ENCODE peak calls at places on chromosomes 7 and 10, in eight cellular contexts. One of them, this sample, is unnamed.

GRCh38 chr10:122164815-122165491 is 106.1 kb upstream of the BTBD16 start:
- DNase-seq in NCI-H2081: peak
- DNase-seq in NCI-H446: no peak
- DNase-seq in stimulated activated naive B cell treated with anti-CD40 and anti-IgM and Interleukin-4, amounts not matched to agents 10 μg/mL and 1 μg/mL and 100 μg/mL, for 72 hours: no peak
- DNase-seq in NCI-H1048: no peak
- DNase-seq in NAMALWA: no peak
- DNase-seq in epithelial cell of proximal tubule: peak
- DNase-seq in HEK293T: no peak
- DNase-seq in this sample: no peak

GRCh38 chr7:155354371-155355048 is 56.8 kb downstream of the INSIG1 start:
- DNase-seq in NCI-H2081: no peak
- DNase-seq in NCI-H446: no peak
- DNase-seq in stimulated activated naive B cell treated with anti-CD40 and anti-IgM and Interleukin-4, amounts not matched to agents 10 μg/mL and 1 μg/mL and 100 μg/mL, for 72 hours: no peak
- DNase-seq in NCI-H1048: no peak
- DNase-seq in NAMALWA: no peak
- DNase-seq in epithelial cell of proximal tubule: no peak
- DNase-seq in HEK293T: no peak
- DNase-seq in this sample: no peak

GRCh38 chr10:88728107-88728763 is 22.2 kb downstream of the LIPK start:
- DNase-seq in NCI-H2081: no peak
- DNase-seq in NCI-H446: no peak
- DNase-seq in stimulated activated naive B cell treated with anti-CD40 and anti-IgM and Interleukin-4, amounts not matched to agents 10 μg/mL and 1 μg/mL and 100 μg/mL, for 72 hours: no peak
- DNase-seq in NCI-H1048: no peak
- DNase-seq in NAMALWA: peak
- DNase-seq in epithelial cell of proximal tubule: no peak
- DNase-seq in HEK293T: peak
- DNase-seq in this sample: no peak

GRCh38 chr10:91137822-91138221 is 82.6 kb upstream of the PCGF5 start:
- DNase-seq in NCI-H2081: no peak
- DNase-seq in NCI-H446: no peak
- DNase-seq in stimulated activated naive B cell treated with anti-CD40 and anti-IgM and Interleukin-4, amounts not matched to agents 10 μg/mL and 1 μg/mL and 100 μg/mL, for 72 hours: no peak
- DNase-seq in NCI-H1048: no peak
- DNase-seq in NAMALWA: no peak
- DNase-seq in epithelial cell of proximal tubule: no peak
- DNase-seq in HEK293T: no peak
- DNase-seq in this sample: no peak

GRCh38 chr7:42770106-42770505 is 141.8 kb downstream of the C7orf25 start:
- DNase-seq in NCI-H2081: no peak
- DNase-seq in NCI-H446: no peak
- DNase-seq in stimulated activated naive B cell treated with anti-CD40 and anti-IgM and Interleukin-4, amounts not matched to agents 10 μg/mL and 1 μg/mL and 100 μg/mL, for 72 hours: no peak
- DNase-seq in NCI-H1048: no peak
- DNase-seq in NAMALWA: no peak
- DNase-seq in epithelial cell of proximal tubule: no peak
- DNase-seq in HEK293T: no peak
- DNase-seq in this sample: no peak

GRCh38 chr7:72099784-72100183 is 312.4 kb downstream of the CALN1 start:
- DNase-seq in NCI-H2081: no peak
- DNase-seq in NCI-H446: no peak
- DNase-seq in stimulated activated naive B cell treated with anti-CD40 and anti-IgM and Interleukin-4, amounts not matched to agents 10 μg/mL and 1 μg/mL and 100 μg/mL, for 72 hours: no peak
- DNase-seq in NCI-H1048: no peak
- DNase-seq in NAMALWA: no peak
- DNase-seq in epithelial cell of proximal tubule: no peak
- DNase-seq in HEK293T: no peak
- DNase-seq in this sample: no peak

GRCh38 chr10:104589431-104589830 is 51.7 kb upstream of the SORCS3 start:
- DNase-seq in NCI-H2081: no peak
- DNase-seq in NCI-H446: no peak
- DNase-seq in stimulated activated naive B cell treated with anti-CD40 and anti-IgM and Interleukin-4, amounts not matched to agents 10 μg/mL and 1 μg/mL and 100 μg/mL, for 72 hours: no peak
- DNase-seq in NCI-H1048: no peak
- DNase-seq in NAMALWA: no peak
- DNase-seq in epithelial cell of proximal tubule: no peak
- DNase-seq in HEK293T: no peak
- DNase-seq in this sample: no peak

GRCh38 chr10:124171561-124171960 is 78.2 kb upstream of the CHST15 start:
- DNase-seq in NCI-H2081: no peak
- DNase-seq in NCI-H446: no peak
- DNase-seq in stimulated activated naive B cell treated with anti-CD40 and anti-IgM and Interleukin-4, amounts not matched to agents 10 μg/mL and 1 μg/mL and 100 μg/mL, for 72 hours: no peak
- DNase-seq in NCI-H1048: no peak
- DNase-seq in NAMALWA: no peak
- DNase-seq in epithelial cell of proximal tubule: no peak
- DNase-seq in HEK293T: no peak
- DNase-seq in this sample: no peak

GRCh38 chr7:101308245-101309085 is 13.1 kb downstream of the IFT22 start:
- DNase-seq in NCI-H2081: peak
- DNase-seq in NCI-H446: peak
- DNase-seq in stimulated activated naive B cell treated with anti-CD40 and anti-IgM and Interleukin-4, amounts not matched to agents 10 μg/mL and 1 μg/mL and 100 μg/mL, for 72 hours: peak
- DNase-seq in NCI-H1048: peak
- DNase-seq in NAMALWA: peak
- DNase-seq in epithelial cell of proximal tubule: no peak
- DNase-seq in HEK293T: peak
- DNase-seq in this sample: no peak

GRCh38 chr7:151429555-151430331 is 10.2 kb downstream of the CRYGN start:
- DNase-seq in NCI-H2081: peak
- DNase-seq in NCI-H446: no peak
- DNase-seq in stimulated activated naive B cell treated with anti-CD40 and anti-IgM and Interleukin-4, amounts not matched to agents 10 μg/mL and 1 μg/mL and 100 μg/mL, for 72 hours: no peak
- DNase-seq in NCI-H1048: no peak
- DNase-seq in NAMALWA: peak
- DNase-seq in epithelial cell of proximal tubule: no peak
- DNase-seq in HEK293T: no peak
- DNase-seq in this sample: no peak

GRCh38 chr7:8822595-8822994 is 389.2 kb downstream of the NXPH1 start:
- DNase-seq in NCI-H2081: no peak
- DNase-seq in NCI-H446: no peak
- DNase-seq in stimulated activated naive B cell treated with anti-CD40 and anti-IgM and Interleukin-4, amounts not matched to agents 10 μg/mL and 1 μg/mL and 100 μg/mL, for 72 hours: no peak
- DNase-seq in NCI-H1048: no peak
- DNase-seq in NAMALWA: no peak
- DNase-seq in epithelial cell of proximal tubule: no peak
- DNase-seq in HEK293T: no peak
- DNase-seq in this sample: no peak

GRCh38 chr10:3375505-3375904 is 202.9 kb upstream of the PITRM1 start:
- DNase-seq in NCI-H2081: no peak
- DNase-seq in NCI-H446: no peak
- DNase-seq in stimulated activated naive B cell treated with anti-CD40 and anti-IgM and Interleukin-4, amounts not matched to agents 10 μg/mL and 1 μg/mL and 100 μg/mL, for 72 hours: no peak
- DNase-seq in NCI-H1048: no peak
- DNase-seq in NAMALWA: no peak
- DNase-seq in epithelial cell of proximal tubule: no peak
- DNase-seq in HEK293T: no peak
- DNase-seq in this sample: no peak

GRCh38 chr7:156101355-156101754 is 289.1 kb upstream of the SHH start:
- DNase-seq in NCI-H2081: no peak
- DNase-seq in NCI-H446: no peak
- DNase-seq in stimulated activated naive B cell treated with anti-CD40 and anti-IgM and Interleukin-4, amounts not matched to agents 10 μg/mL and 1 μg/mL and 100 μg/mL, for 72 hours: no peak
- DNase-seq in NCI-H1048: no peak
- DNase-seq in NAMALWA: no peak
- DNase-seq in epithelial cell of proximal tubule: no peak
- DNase-seq in HEK293T: no peak
- DNase-seq in this sample: no peak

GRCh38 chr10:5449227-5449626 is 36.9 kb downstream of the NET1 start:
- DNase-seq in NCI-H2081: no peak
- DNase-seq in NCI-H446: no peak
- DNase-seq in stimulated activated naive B cell treated with anti-CD40 and anti-IgM and Interleukin-4, amounts not matched to agents 10 μg/mL and 1 μg/mL and 100 μg/mL, for 72 hours: no peak
- DNase-seq in NCI-H1048: no peak
- DNase-seq in NAMALWA: no peak
- DNase-seq in epithelial cell of proximal tubule: no peak
- DNase-seq in HEK293T: no peak
- DNase-seq in this sample: no peak

GRCh38 chr7:4700577-4701235 is 18.6 kb downstream of the FOXK1 start:
- DNase-seq in NCI-H2081: no peak
- DNase-seq in NCI-H446: no peak
- DNase-seq in stimulated activated naive B cell treated with anti-CD40 and anti-IgM and Interleukin-4, amounts not matched to agents 10 μg/mL and 1 μg/mL and 100 μg/mL, for 72 hours: no peak
- DNase-seq in NCI-H1048: no peak
- DNase-seq in NAMALWA: no peak
- DNase-seq in epithelial cell of proximal tubule: no peak
- DNase-seq in HEK293T: no peak
- DNase-seq in this sample: no peak

GRCh38 chr7:107044347-107045194 is at the start of gene PRKAR2B:
- DNase-seq in NCI-H2081: peak
- DNase-seq in NCI-H446: peak
- DNase-seq in stimulated activated naive B cell treated with anti-CD40 and anti-IgM and Interleukin-4, amounts not matched to agents 10 μg/mL and 1 μg/mL and 100 μg/mL, for 72 hours: peak
- DNase-seq in NCI-H1048: peak
- DNase-seq in NAMALWA: peak
- DNase-seq in epithelial cell of proximal tubule: no peak
- DNase-seq in HEK293T: peak
- DNase-seq in this sample: peak

GRCh38 chr10:100969175-100970075 is at the start of gene SEMA4G:
- DNase-seq in NCI-H2081: no peak
- DNase-seq in NCI-H446: peak
- DNase-seq in stimulated activated naive B cell treated with anti-CD40 and anti-IgM and Interleukin-4, amounts not matched to agents 10 μg/mL and 1 μg/mL and 100 μg/mL, for 72 hours: peak
- DNase-seq in NCI-H1048: no peak
- DNase-seq in NAMALWA: peak
- DNase-seq in epithelial cell of proximal tubule: no peak
- DNase-seq in HEK293T: peak
- DNase-seq in this sample: peak

GRCh38 chr7:44244282-44244681 is 43.5 kb downstream of the YKT6 start:
- DNase-seq in NCI-H2081: no peak
- DNase-seq in NCI-H446: no peak
- DNase-seq in stimulated activated naive B cell treated with anti-CD40 and anti-IgM and Interleukin-4, amounts not matched to agents 10 μg/mL and 1 μg/mL and 100 μg/mL, for 72 hours: peak
- DNase-seq in NCI-H1048: no peak
- DNase-seq in NAMALWA: peak
- DNase-seq in epithelial cell of proximal tubule: no peak
- DNase-seq in HEK293T: peak
- DNase-seq in this sample: peak

GRCh38 chr7:8177109-8177933 is 84.6 kb downstream of the ICA1 start:
- DNase-seq in NCI-H2081: no peak
- DNase-seq in NCI-H446: no peak
- DNase-seq in stimulated activated naive B cell treated with anti-CD40 and anti-IgM and Interleukin-4, amounts not matched to agents 10 μg/mL and 1 μg/mL and 100 μg/mL, for 72 hours: peak
- DNase-seq in NCI-H1048: no peak
- DNase-seq in NAMALWA: peak
- DNase-seq in epithelial cell of proximal tubule: no peak
- DNase-seq in HEK293T: no peak
- DNase-seq in this sample: peak

GRCh38 chr10:47376522-47377220 is 7.4 kb downstream of the ZNF488 start:
- DNase-seq in NCI-H2081: no peak
- DNase-seq in NCI-H446: no peak
- DNase-seq in stimulated activated naive B cell treated with anti-CD40 and anti-IgM and Interleukin-4, amounts not matched to agents 10 μg/mL and 1 μg/mL and 100 μg/mL, for 72 hours: no peak
- DNase-seq in NCI-H1048: no peak
- DNase-seq in NAMALWA: no peak
- DNase-seq in epithelial cell of proximal tubule: no peak
- DNase-seq in HEK293T: no peak
- DNase-seq in this sample: no peak

GRCh38 chr7:139095194-139095659 is 14.3 kb downstream of the ZC3HAV1 start:
- DNase-seq in NCI-H2081: no peak
- DNase-seq in NCI-H446: no peak
- DNase-seq in stimulated activated naive B cell treated with anti-CD40 and anti-IgM and Interleukin-4, amounts not matched to agents 10 μg/mL and 1 μg/mL and 100 μg/mL, for 72 hours: peak
- DNase-seq in NCI-H1048: no peak
- DNase-seq in NAMALWA: peak
- DNase-seq in epithelial cell of proximal tubule: no peak
- DNase-seq in HEK293T: no peak
- DNase-seq in this sample: peak

GRCh38 chr10:87761892-87762291 is 56.1 kb downstream of the ATAD1 start:
- DNase-seq in NCI-H2081: no peak
- DNase-seq in NCI-H446: no peak
- DNase-seq in stimulated activated naive B cell treated with anti-CD40 and anti-IgM and Interleukin-4, amounts not matched to agents 10 μg/mL and 1 μg/mL and 100 μg/mL, for 72 hours: no peak
- DNase-seq in NCI-H1048: no peak
- DNase-seq in NAMALWA: no peak
- DNase-seq in epithelial cell of proximal tubule: peak
- DNase-seq in HEK293T: no peak
- DNase-seq in this sample: no peak

GRCh38 chr7:102152672-102153585 is 133.7 kb upstream of the SH2B2 start:
- DNase-seq in NCI-H2081: no peak
- DNase-seq in NCI-H446: no peak
- DNase-seq in stimulated activated naive B cell treated with anti-CD40 and anti-IgM and Interleukin-4, amounts not matched to agents 10 μg/mL and 1 μg/mL and 100 μg/mL, for 72 hours: no peak
- DNase-seq in NCI-H1048: no peak
- DNase-seq in NAMALWA: peak
- DNase-seq in epithelial cell of proximal tubule: peak
- DNase-seq in HEK293T: no peak
- DNase-seq in this sample: no peak

GRCh38 chr7:82528577-82529305 is 85.2 kb upstream of the CACNA2D1 start:
- DNase-seq in NCI-H2081: no peak
- DNase-seq in NCI-H446: no peak
- DNase-seq in stimulated activated naive B cell treated with anti-CD40 and anti-IgM and Interleukin-4, amounts not matched to agents 10 μg/mL and 1 μg/mL and 100 μg/mL, for 72 hours: no peak
- DNase-seq in NCI-H1048: no peak
- DNase-seq in NAMALWA: no peak
- DNase-seq in epithelial cell of proximal tubule: no peak
- DNase-seq in HEK293T: no peak
- DNase-seq in this sample: no peak

GRCh38 chr10:48496105-48496830 is 108.6 kb downstream of the ARHGAP22 start:
- DNase-seq in NCI-H2081: no peak
- DNase-seq in NCI-H446: no peak
- DNase-seq in stimulated activated naive B cell treated with anti-CD40 and anti-IgM and Interleukin-4, amounts not matched to agents 10 μg/mL and 1 μg/mL and 100 μg/mL, for 72 hours: no peak
- DNase-seq in NCI-H1048: no peak
- DNase-seq in NAMALWA: no peak
- DNase-seq in epithelial cell of proximal tubule: no peak
- DNase-seq in HEK293T: no peak
- DNase-seq in this sample: no peak

GRCh38 chr10:29998142-29998808 is 61.1 kb downstream of the JCAD start:
- DNase-seq in NCI-H2081: peak
- DNase-seq in NCI-H446: peak
- DNase-seq in stimulated activated naive B cell treated with anti-CD40 and anti-IgM and Interleukin-4, amounts not matched to agents 10 μg/mL and 1 μg/mL and 100 μg/mL, for 72 hours: peak
- DNase-seq in NCI-H1048: peak
- DNase-seq in NAMALWA: peak
- DNase-seq in epithelial cell of proximal tubule: peak
- DNase-seq in HEK293T: peak
- DNase-seq in this sample: peak

GRCh38 chr7:10888861-10889260 is 84.8 kb upstream of the PHF14 start:
- DNase-seq in NCI-H2081: no peak
- DNase-seq in NCI-H446: no peak
- DNase-seq in stimulated activated naive B cell treated with anti-CD40 and anti-IgM and Interleukin-4, amounts not matched to agents 10 μg/mL and 1 μg/mL and 100 μg/mL, for 72 hours: peak
- DNase-seq in NCI-H1048: no peak
- DNase-seq in NAMALWA: no peak
- DNase-seq in epithelial cell of proximal tubule: no peak
- DNase-seq in HEK293T: no peak
- DNase-seq in this sample: peak

GRCh38 chr7:91212592-91212991 is 51.6 kb upstream of the FZD1 start:
- DNase-seq in NCI-H2081: no peak
- DNase-seq in NCI-H446: no peak
- DNase-seq in stimulated activated naive B cell treated with anti-CD40 and anti-IgM and Interleukin-4, amounts not matched to agents 10 μg/mL and 1 μg/mL and 100 μg/mL, for 72 hours: no peak
- DNase-seq in NCI-H1048: no peak
- DNase-seq in NAMALWA: no peak
- DNase-seq in epithelial cell of proximal tubule: no peak
- DNase-seq in HEK293T: no peak
- DNase-seq in this sample: no peak

GRCh38 chr10:55466806-55467504 is 665.9 kb upstream of the PCDH15 start:
- DNase-seq in NCI-H2081: no peak
- DNase-seq in NCI-H446: no peak
- DNase-seq in stimulated activated naive B cell treated with anti-CD40 and anti-IgM and Interleukin-4, amounts not matched to agents 10 μg/mL and 1 μg/mL and 100 μg/mL, for 72 hours: no peak
- DNase-seq in NCI-H1048: no peak
- DNase-seq in NAMALWA: no peak
- DNase-seq in epithelial cell of proximal tubule: no peak
- DNase-seq in HEK293T: no peak
- DNase-seq in this sample: no peak

GRCh38 chr10:46232666-46233065 is 54.1 kb upstream of the ANTXRL start:
- DNase-seq in NCI-H2081: no peak
- DNase-seq in NCI-H446: no peak
- DNase-seq in stimulated activated naive B cell treated with anti-CD40 and anti-IgM and Interleukin-4, amounts not matched to agents 10 μg/mL and 1 μg/mL and 100 μg/mL, for 72 hours: no peak
- DNase-seq in NCI-H1048: no peak
- DNase-seq in NAMALWA: no peak
- DNase-seq in epithelial cell of proximal tubule: no peak
- DNase-seq in HEK293T: no peak
- DNase-seq in this sample: no peak

GRCh38 chr10:27464993-27465392 is 39.1 kb upstream of the RAB18 start:
- DNase-seq in NCI-H2081: no peak
- DNase-seq in NCI-H446: no peak
- DNase-seq in stimulated activated naive B cell treated with anti-CD40 and anti-IgM and Interleukin-4, amounts not matched to agents 10 μg/mL and 1 μg/mL and 100 μg/mL, for 72 hours: peak
- DNase-seq in NCI-H1048: no peak
- DNase-seq in NAMALWA: no peak
- DNase-seq in epithelial cell of proximal tubule: no peak
- DNase-seq in HEK293T: no peak
- DNase-seq in this sample: no peak

GRCh38 chr7:146115665-146116451 is 743 bp upstream of the CNTNAP2 start:
- DNase-seq in NCI-H2081: peak
- DNase-seq in NCI-H446: peak
- DNase-seq in stimulated activated naive B cell treated with anti-CD40 and anti-IgM and Interleukin-4, amounts not matched to agents 10 μg/mL and 1 μg/mL and 100 μg/mL, for 72 hours: peak
- DNase-seq in NCI-H1048: peak
- DNase-seq in NAMALWA: no peak
- DNase-seq in epithelial cell of proximal tubule: no peak
- DNase-seq in HEK293T: peak
- DNase-seq in this sample: peak

GRCh38 chr10:49109669-49110335 is 5.5 kb downstream of the VSTM4 start:
- DNase-seq in NCI-H2081: no peak
- DNase-seq in NCI-H446: no peak
- DNase-seq in stimulated activated naive B cell treated with anti-CD40 and anti-IgM and Interleukin-4, amounts not matched to agents 10 μg/mL and 1 μg/mL and 100 μg/mL, for 72 hours: no peak
- DNase-seq in NCI-H1048: no peak
- DNase-seq in NAMALWA: no peak
- DNase-seq in epithelial cell of proximal tubule: no peak
- DNase-seq in HEK293T: no peak
- DNase-seq in this sample: no peak

GRCh38 chr10:51928182-51928581 is 228.8 kb upstream of the CSTF2T start:
- DNase-seq in NCI-H2081: no peak
- DNase-seq in NCI-H446: no peak
- DNase-seq in stimulated activated naive B cell treated with anti-CD40 and anti-IgM and Interleukin-4, amounts not matched to agents 10 μg/mL and 1 μg/mL and 100 μg/mL, for 72 hours: no peak
- DNase-seq in NCI-H1048: no peak
- DNase-seq in NAMALWA: no peak
- DNase-seq in epithelial cell of proximal tubule: no peak
- DNase-seq in HEK293T: no peak
- DNase-seq in this sample: no peak

This sample was measured in germinal center.